ENCODE peak calls at places on chromosomes 3 and 15, in six cellular contexts. F, D, Z, X, O and N are unnamed samples.

GRCh38 chr3:189685854-189686253 is 54.7 kb downstream of the TP63 start:
- DNase-seq in X (no peak), D (no peak), F (no peak), Z (no peak), O (no peak), N (no peak)

GRCh38 chr3:173395073-173395411 is 2.5 kb upstream of the NLGN1 start:
- DNase-seq in X (no peak), O (no peak), F (no peak), Z (no peak), D (no peak), N (no peak)

GRCh38 chr3:123072152-123072551 is 5.3 kb downstream of the PDIA5 start:
- DNase-seq in O (no peak), F (no peak), Z (no peak), D (no peak), X (no peak), N (no peak)

GRCh38 chr15:35168464-35168863 is 83.4 kb upstream of the NANOGP8 start:
- DNase-seq in O (no peak), F (no peak), D (no peak), Z (no peak), X (no peak), N (no peak)

GRCh38 chr3:96465521-96465920 is 348.9 kb upstream of the EPHA6 start:
- DNase-seq in Z (no peak), F (no peak), O (no peak), D (no peak), X (no peak), N (no peak)

GRCh38 chr15:40984963-40985362 is 31.7 kb downstream of the CHAC1 start:
- DNase-seq in O (no peak), Z (no peak), X (no peak), F (no peak), D (no peak), N (peak; percentile 40)

GRCh38 chr3:171788546-171789351 is 21.5 kb downstream of the PLD1 start:
- DNase-seq in F (no peak), Z (no peak), O (no peak), X (no peak), D (no peak), N (peak; percentile 67)

GRCh38 chr15:75107905-75108838 is 84.8 kb downstream of the PPCDC start:
- DNase-seq in X (no peak), O (peak; percentile 74), D (peak; percentile 67), F (peak; percentile 54), Z (no peak), N (peak; percentile 91)

GRCh38 chr3:10008588-10009344 is 17.5 kb upstream of the FANCD2 start:
- DNase-seq in F (peak; percentile 78), D (peak; percentile 74), X (peak; percentile 90), O (peak; percentile 81), Z (peak; percentile 87), N (peak; percentile 57)

GRCh38 chr15:51620647-51621046 is 1.9 kb downstream of the DMXL2 start:
- DNase-seq in F (no peak), D (no peak), O (no peak), Z (no peak), X (no peak), N (no peak)

GRCh38 chr3:129599607-129600006 is 6.9 kb downstream of the PLXND1 start:
- DNase-seq in Z (no peak), X (peak; percentile 57), O (no peak), D (no peak), F (no peak), N (peak; percentile 83)

GRCh38 chr3:173733029-173733652 is 335.6 kb downstream of the NLGN1 start:
- DNase-seq in Z (no peak), D (no peak), O (no peak), X (no peak), F (no peak), N (no peak)

GRCh38 chr3:106745344-106746168 is 631.7 kb upstream of the CCDC54 start:
- DNase-seq in X (no peak), Z (no peak), D (no peak), O (no peak), F (no peak), N (no peak)

GRCh38 chr15:88080616-88081015 is 175.9 kb downstream of the NTRK3 start:
- DNase-seq in O (no peak), D (no peak), Z (no peak), X (no peak), F (no peak), N (no peak)

GRCh38 chr3:50616003-50616769 is 765 bp upstream of the MAPKAPK3 start:
- DNase-seq in Z (peak; percentile 85), X (peak; percentile 94), F (peak; percentile 78), D (peak; percentile 84), O (peak; percentile 83), N (peak; percentile 69)
- H3K27ac ChIP-seq in Z (peak overlapping the region; percentile 45), X (no peak overlapping the region), F (peak overlapping the region; percentile 53), D (peak overlapping the region; percentile 56), O (no peak overlapping the region), N (no peak overlapping the region)

GRCh38 chr15:58138106-58138505 is at the start of gene AQP9:
- DNase-seq in F (no peak), Z (peak; percentile 60), D (no peak), X (no peak), O (no peak), N (no peak)
- H3K4me1 ChIP-seq in F (no peaks in the 10 kb centered on the region), Z (peaks cover 22% of the 10 kb centered on the region), D (no peaks in the 10 kb centered on the region), X (no peaks in the 10 kb centered on the region), O (no peaks in the 10 kb centered on the region), N (no peaks in the 10 kb centered on the region)

DNA sequence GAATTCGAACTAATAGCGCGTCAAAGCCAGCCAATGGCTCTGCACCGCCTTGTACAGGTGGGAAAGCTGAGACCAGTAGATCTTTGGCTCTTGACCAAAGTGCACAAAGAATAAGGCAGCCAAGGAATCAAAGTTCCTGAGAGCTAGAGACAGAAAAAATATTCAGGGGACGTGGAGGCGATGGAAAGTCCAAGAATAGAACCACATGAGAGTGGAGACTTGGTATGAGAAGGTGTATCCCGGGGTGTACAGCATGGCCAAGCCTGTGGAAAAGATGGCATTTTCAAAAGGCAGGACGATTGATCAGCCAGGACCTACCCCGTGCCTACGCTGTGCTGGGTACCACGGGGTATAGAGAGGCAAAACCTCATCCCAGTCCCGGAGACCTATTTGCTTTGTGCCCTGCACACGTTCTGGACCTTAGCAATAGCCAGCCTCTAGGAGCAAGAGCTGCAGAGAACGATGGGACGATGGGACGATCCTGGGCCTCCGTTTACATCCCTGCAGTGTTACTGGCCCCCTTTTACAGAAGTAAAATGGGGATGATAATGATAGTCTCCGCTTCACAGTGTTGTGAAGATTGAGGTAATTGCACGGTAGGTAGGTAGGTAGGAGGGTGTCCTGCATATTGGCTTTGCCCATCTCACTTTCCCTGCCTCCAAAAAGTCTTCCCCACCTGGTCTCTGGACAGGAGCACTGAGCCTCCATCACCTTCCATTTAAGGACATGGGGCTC is 583 bp upstream of the RBSN start:
- DNase-seq in Z (no peak), O (no peak), D (peak; percentile 34), X (peak; percentile 16), F (no peak), N (no peak)
- H3K4me3 ChIP-seq in Z (peak overlapping the region; percentile 75), O (peak overlapping the region; percentile 98), D (peak overlapping the region; percentile 71), X (peak overlapping the region; percentile 93), F (peak overlapping the region; percentile 95), N (peak overlapping the region; percentile 64)

DNA sequence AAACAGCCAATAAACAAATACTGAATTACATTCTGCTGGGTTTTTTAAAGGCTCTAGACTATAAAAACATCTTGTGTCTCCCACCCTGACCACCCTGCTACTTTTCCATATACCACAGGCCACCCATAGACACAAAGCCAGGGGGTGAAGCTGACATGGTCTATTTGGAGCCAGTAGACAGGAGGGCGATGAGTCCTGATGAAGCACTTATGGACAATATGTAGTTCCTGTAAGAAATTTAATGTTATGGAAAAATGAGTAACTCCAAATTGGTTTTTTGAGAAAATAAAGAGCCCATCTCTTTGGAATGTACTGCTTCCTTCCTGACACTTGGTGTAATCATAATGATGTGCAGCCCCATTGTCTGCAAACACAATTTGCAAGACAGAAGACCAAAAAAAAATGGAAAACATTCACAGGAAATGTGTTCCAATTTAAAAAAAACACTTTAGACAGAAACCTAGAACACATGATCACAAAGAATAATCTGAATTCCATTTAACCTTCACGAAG is 11.8 kb downstream of the SSR3 start:
- DNase-seq in D (no peak), O (no peak), F (no peak), X (no peak), Z (no peak), N (peak; percentile 87)
- H3K27ac ChIP-seq in D (no peak overlapping the region), O (peak overlapping the region; percentile 28), F (no peak overlapping the region), X (no peak overlapping the region), Z (no peak overlapping the region), N (peak overlapping the region; percentile 72)

DNA sequence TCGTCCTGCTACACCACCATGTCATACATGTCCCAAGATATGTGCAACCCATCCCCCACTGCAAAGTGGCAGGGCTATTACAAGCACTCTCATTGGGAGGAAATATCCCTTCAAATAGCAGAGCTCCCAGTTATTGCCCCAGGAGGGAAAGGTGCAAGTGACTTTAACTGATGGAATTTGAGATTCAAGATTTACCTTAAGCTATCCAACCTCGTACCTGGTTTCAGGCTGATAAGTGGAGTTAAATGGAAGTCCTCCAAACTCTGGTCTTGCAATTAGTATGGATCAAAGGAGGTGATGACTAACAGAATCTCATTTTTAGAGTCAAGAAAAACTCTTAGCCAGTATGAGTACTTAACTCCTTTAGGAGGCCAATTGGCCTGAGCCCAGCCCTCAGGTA is 2.1 kb downstream of the SLCO2A1 start:
- DNase-seq in Z (no peak), F (no peak), X (no peak), D (no peak), O (no peak), N (no peak)
- H3K4me1 ChIP-seq in Z (peaks cover 5% of the 10 kb centered on the region), F (no peaks in the 10 kb centered on the region), X (peaks cover 5% of the 10 kb centered on the region), D (peaks cover 3% of the 10 kb centered on the region), O (no peaks in the 10 kb centered on the region), N (peaks cover 7% of the 10 kb centered on the region)

DNA sequence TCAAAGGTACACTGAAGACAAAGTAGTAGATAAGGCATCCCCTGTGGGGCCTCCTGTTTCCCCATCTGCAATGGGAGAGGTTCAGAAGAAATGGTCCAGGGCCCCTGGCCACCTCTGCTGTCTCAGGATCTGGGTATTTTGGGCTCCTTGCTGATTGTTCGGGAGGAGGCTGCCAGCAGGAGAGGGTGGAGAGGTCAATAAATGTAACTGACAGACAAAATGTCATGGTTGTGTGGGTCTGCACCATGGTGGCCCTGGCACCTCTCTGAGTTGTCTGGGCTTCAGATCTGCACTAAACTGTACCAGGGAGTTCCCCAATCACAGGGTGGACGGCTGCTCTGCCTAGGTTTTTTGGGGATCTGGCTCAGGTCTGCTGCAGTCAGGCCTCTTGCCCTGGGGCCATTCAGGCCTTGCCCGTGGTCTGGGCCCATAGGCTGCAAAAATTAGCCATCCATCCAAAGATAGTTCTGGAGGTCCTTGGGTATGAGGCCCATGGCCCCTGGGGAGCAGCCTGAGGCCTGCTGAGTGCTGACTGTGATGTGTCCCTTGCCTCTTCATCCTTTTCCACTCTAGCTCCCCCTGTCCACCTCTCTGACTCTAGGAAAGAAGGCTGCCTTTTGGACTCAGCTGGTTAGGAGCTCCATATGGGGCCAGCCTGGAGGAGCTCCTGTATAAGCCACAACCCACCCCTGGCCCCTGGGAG is 7.5 kb downstream of the NBEAL2 start:
- DNase-seq in D (no peak), Z (peak; percentile 41), O (no peak), F (no peak), X (peak; percentile 33), N (no peak)
- H3K4me3 ChIP-seq in D (peak overlapping the region; percentile 23), Z (no peak overlapping the region), O (no peak overlapping the region), F (peak overlapping the region; percentile 53), X (no peak overlapping the region), N (no peak overlapping the region)

DNA sequence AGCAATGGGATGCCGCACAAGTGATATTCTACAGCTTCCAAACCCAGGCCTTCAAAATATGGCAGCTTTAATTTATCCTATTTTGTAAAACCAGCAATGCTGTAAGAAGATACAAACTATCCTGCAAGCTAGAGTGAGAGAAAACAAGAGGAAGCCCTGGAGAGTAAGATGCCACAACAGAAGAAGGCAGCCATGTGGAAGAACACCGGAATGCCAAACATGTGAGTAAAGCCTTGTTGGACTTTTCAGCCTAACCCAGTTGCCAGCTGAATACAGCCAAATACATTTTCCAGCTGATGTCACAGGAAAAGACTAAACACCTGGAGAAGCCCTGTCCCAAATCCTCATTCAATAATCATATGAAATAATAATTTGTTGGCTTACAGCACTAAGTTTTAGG is 1115.1 kb upstream of the CADM2 start:
- DNase-seq in Z (no peak), X (peak; percentile 90), D (no peak), F (no peak), O (peak; percentile 1), N (no peak)
- H3K27ac ChIP-seq in Z (no peak overlapping the region), X (peak overlapping the region; percentile 97), D (no peak overlapping the region), F (no peak overlapping the region), O (no peak overlapping the region), N (no peak overlapping the region)